ENCODE peak calls at places on chromosomes 5 and 9, in seven cellular contexts. B is DMS79 treated with DMSO at 0.1 percent for 48 hours, O is kidney tubule cell, W is neuronal stem cell, D is fibroblast of mammary gland, C is astrocyte of the hippocampus, H is RCC 7860. R is an unnamed sample.

GRCh38 chr5:32277782-32278181 is 35.0 kb downstream of the MTMR12 start:
- DNase-seq in B (no peak), O (peak), W (no peak), D (no peak), C (peak), H (peak), R (no peak)

GRCh38 chr9:130542457-130543228 is 36.7 kb upstream of the FUBP3 start:
- DNase-seq in B (peak), O (no peak), W (no peak), D (peak), C (no peak), H (no peak), R (peak)

GRCh38 chr5:175652741-175653663 is 4.9 kb upstream of the HRH2 start:
- DNase-seq in B (no peak), O (no peak), W (no peak), D (no peak), C (peak), H (no peak), R (no peak)

GRCh38 chr5:166262395-166262794 is 2029.0 kb upstream of the WWC1 start:
- DNase-seq in B (peak), O (no peak), W (no peak), D (no peak), C (no peak), H (no peak), R (no peak)

GRCh38 chr5:16819522-16820167 is 116.4 kb downstream of the MYO10 start:
- DNase-seq in B (no peak), O (peak), W (no peak), D (peak), C (peak), H (no peak), R (no peak)

GRCh38 chr5:72018158-72018803 is 89.0 kb upstream of the MAP1B start:
- DNase-seq in B (no peak), O (peak), W (no peak), D (peak), C (peak), H (peak), R (no peak)

GRCh38 chr5:95727764-95728191 is 3.4 kb upstream of the RHOBTB3 start:
- DNase-seq in B (peak), O (peak), W (no peak), D (peak), C (no peak), H (no peak), R (peak)

GRCh38 chr9:14770592-14770991 is 48.1 kb upstream of the CER1 start:
- DNase-seq in B (no peak), O (no peak), W (no peak), D (no peak), C (no peak), H (no peak), R (no peak)

GRCh38 chr5:178392998-178393397 is 160.4 kb upstream of the PHYKPL start:
- DNase-seq in B (no peak), O (no peak), W (no peak), D (no peak), C (no peak), H (no peak), R (no peak)

GRCh38 chr5:177131711-177132503 is 1.7 kb upstream of the NSD1 start:
- DNase-seq in B (no peak), O (no peak), W (peak), D (no peak), C (peak), H (no peak), R (no peak)

GRCh38 chr9:124450241-124450924 is at the start of gene ADGRD2:
- DNase-seq in B (no peak), O (peak), W (peak), D (peak), C (peak), H (no peak), R (peak)

GRCh38 chr5:159819671-159820411 is 96.4 kb upstream of the ADRA1B start:
- DNase-seq in B (no peak), O (no peak), W (no peak), D (peak), C (peak), H (no peak), R (no peak)

GRCh38 chr9:93711002-93711401 is 134.6 kb downstream of the PHF2 start:
- DNase-seq in B (no peak), O (no peak), W (no peak), D (no peak), C (no peak), H (no peak), R (no peak)

GRCh38 chr9:2727966-2728613 is 10.8 kb downstream of the KCNV2 start:
- DNase-seq in B (peak), O (peak), W (no peak), D (peak), C (peak), H (no peak), R (peak)

GRCh38 chr5:14577964-14578363 is 3.6 kb upstream of the OTULINL start:
- DNase-seq in B (no peak), O (no peak), W (no peak), D (no peak), C (no peak), H (no peak), R (no peak)

R was measured in NCI-H774.